ENCODE peak calls at places on chromosome 22, in ten cellular contexts. V is mucosa of descending colon; P is CD8-positive, alpha-beta T cell; F is left ventricle myocardium inferior; G is IMR-90; I is AG10803; Z is endothelial cell of umbilical vein; N is bronchial epithelial cell; O is dorsolateral prefrontal cortex; E is prostate gland. A is an unnamed sample.

GRCh38 chr22:37484115-37485005 is 1.8 kb downstream of the MFNG start:
- DNase-seq in O (peak), P (peak), E (peak), F (peak), Z (peak), N (no peak), I (no peak), V (peak), G (no peak), A (no peak)

GRCh38 chr22:33569547-33569946 is 350.7 kb downstream of the LARGE1 start:
- DNase-seq in I (no peak), P (no peak), Z (no peak), N (no peak), O (no peak), E (no peak), F (no peak), G (no peak), V (no peak), A (no peak)

GRCh38 chr22:33889748-33890147 is 30.5 kb downstream of the LARGE1 start:
- DNase-seq in I (no peak), V (no peak), P (no peak), Z (no peak), F (no peak), O (no peak), G (no peak), N (no peak), E (no peak), A (no peak)

GRCh38 chr22:20526628-20527355 is 19.4 kb downstream of the MED15 start:
- DNase-seq in V (no peak), F (no peak), N (peak), E (no peak), I (peak), Z (peak), O (no peak), P (no peak), G (peak), A (peak)

GRCh38 chr22:27574651-27575050 is 226.9 kb downstream of the MN1 start:
- DNase-seq in G (no peak), I (no peak), V (no peak), F (no peak), Z (no peak), O (no peak), N (no peak), P (no peak), E (no peak), A (no peak)

GRCh38 chr22:46368422-46368821 is 32.9 kb downstream of the TRMU start:
- DNase-seq in Z (no peak), F (no peak), O (no peak), P (no peak), E (no peak), G (no peak), V (no peak), N (no peak), I (no peak), A (no peak)

GRCh38 chr22:37425800-37426531 is 1.3 kb downstream of the ELFN2 start:
- DNase-seq in O (no peak), F (no peak), P (no peak), Z (peak), N (no peak), E (no peak), V (no peak), I (peak), G (peak), A (no peak)

GRCh38 chr22:38802671-38803121 is 8.8 kb upstream of the DNAL4 start:
- DNase-seq in G (peak), O (no peak), V (peak), F (no peak), P (no peak), N (peak), Z (no peak), E (peak), I (peak), A (peak)

GRCh38 chr22:30235687-30236170 is 10.8 kb downstream of the LIF start:
- DNase-seq in I (peak), V (peak), E (no peak), P (no peak), N (peak), G (peak), O (no peak), Z (no peak), F (no peak), A (no peak)

GRCh38 chr22:46287873-46288751 is 8.6 kb upstream of the GTSE1 start:
- DNase-seq in E (no peak), G (no peak), I (no peak), N (no peak), V (peak), Z (peak), F (peak), O (no peak), P (peak), A (no peak)

GRCh38 chr22:20268350-20269012 is 363 bp upstream of the RTN4R start:
- DNase-seq in Z (peak), V (peak), O (no peak), I (peak), E (peak), P (peak), N (peak), F (peak), G (peak), A (peak)

GRCh38 chr22:36277482-36278291 is 24.8 kb downstream of the APOL1 start:
- DNase-seq in Z (peak), N (peak), O (no peak), V (peak), P (peak), I (peak), E (peak), G (peak), F (peak), A (peak)

GRCh38 chr22:19201130-19201857 is 22.8 kb upstream of the SLC25A1 start:
- DNase-seq in O (no peak), V (no peak), P (no peak), Z (no peak), N (no peak), E (no peak), I (no peak), F (no peak), G (no peak), A (no peak)

GRCh38 chr22:37242395-37242918 is 1.6 kb downstream of the RAC2 start:
- DNase-seq in P (peak), V (peak), F (peak), G (peak), Z (peak), N (peak), E (no peak), I (no peak), O (peak), A (no peak)

GRCh38 chr22:18156878-18157713 is 7.1 kb downstream of the USP18 start:
- DNase-seq in I (peak), G (peak), O (peak), P (no peak), N (peak), E (peak), F (peak), Z (peak), V (peak), A (peak)

GRCh38 chr22:19001204-19001603 is 65.1 kb upstream of the PRODH start:
- DNase-seq in N (no peak), V (no peak), G (no peak), I (no peak), P (no peak), E (no peak), O (no peak), Z (no peak), F (no peak), A (no peak)

GRCh38 chr22:46518542-46519325 is 18.7 kb downstream of the CELSR1 start:
- DNase-seq in F (no peak), N (no peak), E (no peak), O (no peak), V (no peak), G (no peak), Z (no peak), P (no peak), I (no peak), A (no peak)

GRCh38 chr22:47210686-47211085 is 448.2 kb downstream of the TBC1D22A start:
- DNase-seq in Z (no peak), V (no peak), P (no peak), N (no peak), O (no peak), F (no peak), I (no peak), E (no peak), G (no peak), A (no peak)

GRCh38 chr22:47209547-47210023 is 447.1 kb downstream of the TBC1D22A start:
- DNase-seq in F (no peak), I (no peak), O (no peak), Z (no peak), P (no peak), E (no peak), N (no peak), G (no peak), V (peak), A (no peak)

GRCh38 chr22:37145415-37146385 is 4.0 kb downstream of the IL2RB start:
- DNase-seq in E (no peak), V (no peak), F (no peak), P (no peak), N (peak), O (no peak), I (no peak), G (peak), Z (no peak), A (no peak)

GRCh38 chr22:33025675-33026074 is 32.5 kb downstream of the SYN3 start:
- DNase-seq in I (no peak), G (no peak), Z (no peak), O (no peak), V (no peak), N (no peak), P (no peak), F (no peak), E (no peak), A (no peak)

GRCh38 chr22:46714550-46714949 is 23.5 kb downstream of the CERK start:
- DNase-seq in G (peak), F (no peak), V (no peak), E (no peak), I (peak), O (no peak), P (no peak), N (no peak), Z (peak), A (peak)

GRCh38 chr22:27115816-27116256 is 458.4 kb downstream of the MIAT start:
- DNase-seq in V (peak), I (peak), N (peak), F (no peak), E (no peak), Z (peak), G (peak), P (no peak), O (no peak), A (peak)

GRCh38 chr22:19110064-19110458 is 12.2 kb downstream of the DGCR2 start:
- DNase-seq in V (no peak), F (no peak), G (no peak), E (no peak), Z (no peak), P (no peak), N (no peak), O (no peak), I (no peak), A (no peak)

GRCh38 chr22:45504703-45505341 is 2.1 kb downstream of the FBLN1 start:
- DNase-seq in Z (peak), I (peak), F (peak), P (no peak), N (peak), G (peak), V (no peak), E (no peak), O (no peak), A (no peak)

GRCh38 chr22:30744224-30744623 is 49.5 kb downstream of the OSBP2 start:
- DNase-seq in V (no peak), G (no peak), Z (no peak), F (no peak), P (no peak), O (no peak), N (no peak), E (no peak), I (no peak), A (no peak)

GRCh38 chr22:27597703-27598444 is 203.7 kb downstream of the MN1 start:
- DNase-seq in O (no peak), I (no peak), F (no peak), V (no peak), E (no peak), Z (no peak), N (peak), P (no peak), G (no peak), A (peak)

GRCh38 chr22:47124451-47124881 is 362.0 kb downstream of the TBC1D22A start:
- DNase-seq in O (no peak), P (no peak), Z (no peak), G (no peak), E (no peak), V (no peak), F (peak), I (no peak), N (no peak), A (no peak)

GRCh38 chr22:30414525-30415047 is 11.0 kb upstream of the MTFP1 start:
- DNase-seq in G (no peak), O (no peak), V (no peak), F (no peak), E (no peak), N (no peak), P (no peak), I (no peak), Z (peak), A (no peak)

GRCh38 chr22:49645257-49645656 is 182.4 kb downstream of the BRD1 start:
- DNase-seq in O (no peak), G (no peak), Z (no peak), F (no peak), N (no peak), I (no peak), P (no peak), V (no peak), E (no peak), A (no peak)
- TF ChIP-seq CTCF in O (no peak), G (no peak), Z (no peak), F (no peak), N (no peak), I (no peak), P (no peak), V (no peak), E (no peak), A (no peak)

DNA sequence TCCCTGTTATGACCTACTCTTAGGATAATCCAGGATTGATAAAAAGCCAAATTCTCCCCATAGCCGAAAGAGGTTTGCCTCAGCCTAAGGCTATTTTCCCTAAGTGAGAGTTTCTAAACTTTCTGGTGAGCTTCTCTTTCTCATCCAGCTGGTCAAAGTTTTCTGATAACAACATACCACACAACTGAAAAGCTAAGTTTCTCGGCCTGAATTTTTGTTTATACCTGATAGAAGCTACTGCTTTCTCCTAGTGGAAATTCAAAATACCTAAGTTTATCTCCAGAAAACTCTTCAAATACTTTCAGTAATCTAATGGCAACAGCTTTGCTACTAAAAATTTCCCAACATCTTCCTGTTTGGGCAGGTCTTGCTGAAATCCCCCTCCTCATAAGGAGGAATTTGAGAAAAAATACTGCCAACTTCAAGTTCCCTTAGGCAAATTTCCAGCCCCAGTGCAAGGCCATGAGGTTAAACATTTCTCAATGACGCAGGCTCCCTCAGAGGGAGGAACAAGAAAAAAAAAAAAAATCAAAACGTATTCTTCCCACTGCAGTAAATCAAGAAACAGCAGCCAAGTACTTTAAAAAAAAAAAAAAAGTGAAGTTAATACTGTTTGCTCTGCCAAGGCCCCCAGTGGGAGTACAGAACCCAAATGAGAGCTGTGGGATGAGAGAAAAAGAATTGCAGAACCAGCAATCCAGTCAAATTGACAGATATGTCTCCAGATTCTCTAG is 127.0 kb downstream of the MRTFA start:
- DNase-seq in E (no peak), O (no peak), F (peak), N (peak), P (no peak), Z (peak), G (peak), I (peak), V (peak), A (peak)
- H3K4me3 ChIP-seq in E (no peak), O (no peak), F (no peak), N (no peak), P (no peak), Z (no peak), G (no peak), I (no peak), V (no peak), A (no peak)

DNA sequence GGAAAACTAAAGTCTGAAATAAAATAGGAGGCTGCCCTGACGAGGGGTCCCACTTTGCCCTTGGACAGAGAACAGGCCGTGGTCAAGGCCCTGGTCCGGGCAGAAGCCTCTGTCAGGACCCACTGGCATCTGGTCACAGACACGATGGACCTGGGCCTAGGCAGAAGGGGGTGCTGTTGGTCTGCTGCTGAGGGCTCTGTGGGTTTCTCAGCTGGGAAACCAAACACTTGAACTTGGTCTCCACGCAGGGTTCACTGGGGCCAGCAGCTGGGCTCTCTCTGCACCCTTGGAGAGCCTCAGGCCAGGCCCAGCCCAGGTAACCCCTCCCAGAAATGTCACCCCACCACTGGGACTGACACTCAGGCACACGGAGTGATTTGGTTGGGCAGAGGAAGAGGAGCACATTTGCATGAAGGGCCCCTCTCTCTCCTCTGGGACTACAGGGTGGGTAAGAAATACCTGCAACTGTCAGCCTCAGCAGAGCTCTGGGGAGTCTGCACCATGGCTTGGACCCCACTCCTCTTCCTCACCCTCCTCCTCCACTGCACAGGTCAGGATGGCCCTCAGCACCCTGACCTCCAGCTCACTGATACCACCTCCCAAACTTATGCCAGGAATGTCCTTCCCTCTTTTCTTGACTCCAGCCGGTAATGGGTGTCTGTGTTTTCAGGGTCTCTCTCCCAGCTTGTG is 48.1 kb upstream of the TOP3B start:
- DNase-seq in V (peak), E (no peak), N (no peak), O (no peak), P (no peak), F (peak), I (no peak), Z (peak), G (peak), A (no peak)
- TF ChIP-seq CTCF in V (no peak), E (no peak), N (peak), O (no peak), P (no peak), F (peak), I (no peak), Z (no peak), G (peak), A (peak)

GRCh38 chr22:41907436-41908401 is 7.2 kb downstream of the SHISA8 start:
- DNase-seq in P (no peak), V (no peak), G (peak), N (no peak), O (no peak), E (no peak), F (no peak), Z (no peak), I (no peak), A (no peak)

GRCh38 chr22:41908409-41909289 is 6.2 kb downstream of the SHISA8 start:
- DNase-seq in O (no peak), F (no peak), Z (no peak), P (no peak), N (no peak), E (no peak), V (no peak), G (no peak), I (no peak), A (no peak)

GRCh38 chr22:41910599-41911291 is 4.1 kb downstream of the SHISA8 start:
- DNase-seq in P (no peak), N (no peak), V (no peak), Z (no peak), G (no peak), O (no peak), E (peak), F (peak), I (peak), A (peak)

GRCh38 chr22:41910050-41910598 is 4.8 kb downstream of the SHISA8 start:
- DNase-seq in F (peak), G (no peak), P (no peak), N (no peak), Z (no peak), V (no peak), I (no peak), E (no peak), O (no peak), A (no peak)

DNA sequence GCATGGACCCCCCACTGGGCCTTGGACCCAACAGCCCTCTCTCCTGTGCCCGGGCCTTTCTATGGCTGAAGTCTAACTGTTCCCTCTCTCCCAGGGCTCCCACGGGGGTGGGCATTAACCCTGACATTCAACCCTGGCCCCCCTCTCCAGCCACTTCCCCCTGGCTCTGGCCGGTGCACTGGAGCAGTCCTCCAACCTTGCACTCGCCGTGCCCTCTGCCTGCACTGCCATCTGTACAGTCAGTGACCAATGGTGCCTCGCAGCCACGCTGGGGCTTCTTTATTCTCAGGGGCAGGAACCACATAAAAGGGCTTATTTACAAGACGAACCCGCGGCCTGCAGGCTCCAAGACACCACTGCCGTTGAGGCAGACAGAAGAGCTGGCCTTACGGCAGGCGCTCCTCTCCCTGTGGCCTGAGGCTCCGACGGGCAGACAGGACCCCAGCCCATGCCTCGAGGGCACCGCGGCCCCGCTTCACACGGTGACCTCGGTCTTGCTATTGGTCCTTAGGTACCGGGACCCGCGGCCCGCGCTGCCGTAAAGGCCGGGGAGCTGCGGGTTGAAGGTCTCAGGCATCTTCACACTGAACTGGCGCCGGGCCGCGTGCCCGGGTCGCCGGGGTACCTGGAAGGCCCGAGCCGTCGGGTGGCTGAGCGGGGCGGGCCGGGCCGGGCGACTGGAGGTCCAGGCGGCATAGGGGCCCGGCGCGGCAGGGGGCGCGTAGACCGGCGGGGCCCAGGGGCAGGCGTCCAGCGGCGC is 5.4 kb downstream of the SHISA8 start:
- DNase-seq in V (no peak), F (no peak), N (no peak), P (no peak), Z (no peak), O (no peak), G (no peak), I (no peak), E (no peak), A (no peak)
- H3K4me3 ChIP-seq in V (no peak), F (peak), N (no peak), P (no peak), Z (no peak), O (peak), G (no peak), I (no peak), E (peak), A (no peak)

GRCh38 chr22:23752750-23753149 is 1.5 kb downstream of the VPREB3 start:
- DNase-seq in V (no peak), O (no peak), N (no peak), G (no peak), P (no peak), I (no peak), E (no peak), Z (no peak), F (no peak), A (no peak)

GRCh38 chr22:23753371-23753770 is 854 bp downstream of the VPREB3 start:
- DNase-seq in I (no peak), G (no peak), O (no peak), E (no peak), F (no peak), N (no peak), P (no peak), V (no peak), Z (no peak), A (no peak)

GRCh38 chr22:23750744-23751440 is at the start of gene ZNF70:
- DNase-seq in V (peak), G (peak), I (peak), N (peak), F (peak), O (peak), E (peak), P (peak), Z (peak), A (peak)

GRCh38 chr22:23751441-23751996 is 607 bp upstream of the ZNF70 start:
- DNase-seq in N (peak), G (no peak), P (peak), E (no peak), V (peak), Z (no peak), F (no peak), O (no peak), I (peak), A (peak)

GRCh38 chr22:23752090-23752691 is 1.3 kb upstream of the ZNF70 start:
- DNase-seq in Z (no peak), O (no peak), N (no peak), G (no peak), I (no peak), V (no peak), F (no peak), P (no peak), E (no peak), A (no peak)
- TF ChIP-seq CTCF in Z (no peak), O (no peak), N (no peak), G (no peak), I (no peak), V (no peak), F (no peak), P (no peak), E (no peak), A (no peak)

GRCh38 chr22:29093980-29094379 is 21.1 kb downstream of the KREMEN1 start:
- DNase-seq in N (no peak), P (no peak), F (no peak), V (no peak), G (no peak), E (no peak), I (peak), Z (no peak), O (no peak), A (peak)
- H3K4me3 ChIP-seq in N (no peak), P (no peak), F (no peak), V (no peak), G (no peak), E (no peak), I (no peak), Z (no peak), O (no peak), A (no peak)